ENCODE peak calls at places on chromosome 2, in ten cellular contexts. F, B, K, N, C, H, Y, M, D and T are unnamed samples.

GRCh38 chr2:61059382-61059781 is 6.3 kb upstream of the SANBR start:
- DNase-seq in F (no peak), B (no peak), K (no peak), N (no peak), C (no peak), H (no peak), Y (no peak), M (no peak), D (no peak), T (no peak)

GRCh38 chr2:19762959-19763605 is 138.7 kb downstream of the TTC32 start:
- DNase-seq in F (no peak), B (no peak), K (no peak), N (no peak), C (no peak), H (no peak), Y (no peak), M (no peak), D (no peak), T (no peak)

GRCh38 chr2:173249661-173250641 is 104.7 kb upstream of the CDCA7 start:
- DNase-seq in F (no peak), B (no peak), K (peak), N (peak), C (no peak), H (no peak), Y (no peak), M (no peak), D (no peak), T (peak)

GRCh38 chr2:141399270-141399669 is 731.5 kb downstream of the LRP1B start:
- DNase-seq in F (no peak), B (no peak), K (peak), N (no peak), C (no peak), H (no peak), Y (peak), M (no peak), D (no peak), T (no peak)

GRCh38 chr2:218607436-218608115 is at the start of gene PLCD4:
- DNase-seq in F (no peak), B (peak), K (peak), N (no peak), C (peak), H (no peak), Y (peak), M (peak), D (peak), T (no peak)

GRCh38 chr2:157592983-157593382 is 35.7 kb downstream of the ACVR1C start:
- DNase-seq in F (no peak), B (peak), K (peak), N (no peak), C (no peak), H (no peak), Y (peak), M (no peak), D (no peak), T (peak)

GRCh38 chr2:37052600-37053332 is 31.4 kb downstream of the HEATR5B start:
- DNase-seq in F (no peak), B (no peak), K (no peak), N (no peak), C (no peak), H (no peak), Y (no peak), M (no peak), D (peak), T (no peak)

GRCh38 chr2:173195100-173195499 is 119.5 kb downstream of the MAP3K20 start:
- DNase-seq in F (no peak), B (no peak), K (no peak), N (no peak), C (no peak), H (no peak), Y (no peak), M (no peak), D (no peak), T (no peak)